ENCODE peak calls at places on chromosomes 11 and 22, in nine cellular contexts. V is neural progenitor cell; P is HAP-1; W is iris pigment epithelial cell; J is NB4; X is sigmoid colon; F is H1; D is fibroblast of the aortic adventitia; Y is activated CD4-positive, alpha-beta T cell treated with anti-CD3 and anti-CD28 coated beads, Interleukin-2, amount 10 ng/mL, durations not matched to agents 7 days and 5 days. G is an unnamed sample.

GRCh38 chr22:32317524-32317923 is 40.1 kb upstream of the RFPL3 start:
- DNase-seq in V (no peak), P (no peak), W (no peak), J (no peak), X (no peak), F (no peak), D (no peak), Y (peak; percentile 1), G (no peak)

GRCh38 chr11:126585388-126586302 is 230.2 kb downstream of the ST3GAL4 start:
- DNase-seq in V (peak; percentile 58), P (no peak), W (peak; percentile 92), J (no peak), X (peak; percentile 76), F (no peak), D (peak; percentile 94), Y (no peak), G (peak; percentile 6)

GRCh38 chr11:110130642-110131238 is 37.5 kb downstream of the ZC3H12C start:
- DNase-seq in V (peak; percentile 93), P (peak; percentile 79), W (peak; percentile 34), J (no peak), X (no peak), F (no peak), D (no peak), Y (no peak), G (peak; percentile 65)

GRCh38 chr11:33227578-33228261 is 29.5 kb upstream of the HIPK3 start:
- DNase-seq in V (no peak), P (no peak), W (peak; percentile 86), J (peak; percentile 77), X (no peak), F (no peak), D (peak; percentile 72), Y (no peak), G (no peak)

GRCh38 chr22:36433318-36434231 is 45.8 kb upstream of the MYH9 start:
- DNase-seq in V (no peak), P (no peak), W (no peak), J (no peak), X (no peak), F (no peak), D (no peak), Y (no peak), G (peak; percentile 53)

GRCh38 chr11:71304491-71304890 is 52.1 kb upstream of the SHANK2 start:
- DNase-seq in V (no peak), P (no peak), W (no peak), J (no peak), X (peak; percentile 5), F (peak; percentile 17), D (no peak), Y (no peak), G (no peak)

GRCh38 chr11:67521924-67522323 is 1.3 kb downstream of the CABP2 start:
- DNase-seq in V (no peak), P (no peak), W (no peak), J (no peak), X (no peak), F (no peak), D (no peak), Y (no peak), G (no peak)

GRCh38 chr22:18119409-18120110 is 9.0 kb downstream of the TUBA8 start:
- DNase-seq in V (no peak), P (no peak), W (no peak), J (no peak), X (no peak), F (no peak), D (no peak), Y (no peak), G (no peak)

GRCh38 chr11:67111261-67111660 is 7.8 kb upstream of the KDM2A start:
- DNase-seq in V (no peak), P (no peak), W (no peak), J (no peak), X (peak; percentile 62), F (no peak), D (peak; percentile 74), Y (no peak), G (no peak)

GRCh38 chr22:46432164-46433068 is 96.9 kb downstream of the TRMU start:
- DNase-seq in V (no peak), P (no peak), W (no peak), J (no peak), X (no peak), F (peak; percentile 43), D (peak; percentile 11), Y (peak; percentile 74), G (peak; percentile 78)

GRCh38 chr11:82960000-82960778 is 58.7 kb downstream of the DDIAS start:
- DNase-seq in V (no peak), P (no peak), W (no peak), J (no peak), X (no peak), F (no peak), D (no peak), Y (peak; percentile 72), G (peak; percentile 62)

GRCh38 chr22:40721266-40721665 is 42.0 kb downstream of the MCHR1 start:
- DNase-seq in V (peak; percentile 37), P (no peak), W (peak; percentile 59), J (peak; percentile 42), X (no peak), F (no peak), D (peak; percentile 25), Y (no peak), G (no peak)

GRCh38 chr22:39519681-39520053 is 695 bp upstream of the ATF4 start:
- DNase-seq in V (peak; percentile 86), P (no peak), W (no peak), J (no peak), X (peak; percentile 87), F (no peak), D (peak; percentile 45), Y (no peak), G (peak; percentile 60)

GRCh38 chr22:44460287-44461082 is 37.5 kb downstream of the RTL6 start:
- DNase-seq in V (no peak), P (no peak), W (no peak), J (no peak), X (no peak), F (no peak), D (peak; percentile 17), Y (peak; percentile 52), G (no peak)

GRCh38 chr22:31451709-31452571 is 37.7 kb downstream of the EIF4ENIF1 start:
- DNase-seq in V (peak; percentile 51), P (peak; percentile 28), W (peak; percentile 73), J (peak; percentile 54), X (no peak), F (no peak), D (peak; percentile 53), Y (peak; percentile 31), G (peak; percentile 46)

GRCh38 chr11:25970726-25971508 is 361.0 kb upstream of the ANO3 start:
- DNase-seq in V (no peak), P (no peak), W (no peak), J (no peak), X (no peak), F (no peak), D (no peak), Y (no peak), G (no peak)

GRCh38 chr22:44574581-44575343 is 76.7 kb upstream of the RTL6 start:
- DNase-seq in V (no peak), P (no peak), W (no peak), J (no peak), X (peak; percentile 48), F (no peak), D (peak; percentile 34), Y (no peak), G (no peak)

GRCh38 chr22:41479671-41480396 is 10.9 kb downstream of the ACO2 start:
- DNase-seq in V (peak; percentile 93), P (no peak), W (peak; percentile 49), J (no peak), X (no peak), F (peak; percentile 61), D (peak; percentile 82), Y (no peak), G (no peak)

GRCh38 chr11:111765320-111765983 is 737 bp downstream of the PPP2R1B start:
- DNase-seq in V (no peak), P (no peak), W (peak; percentile 14), J (no peak), X (no peak), F (no peak), D (no peak), Y (no peak), G (peak; percentile 29)

GRCh38 chr22:21738966-21739365 is 3.4 kb upstream of the YPEL1 start:
- DNase-seq in V (no peak), P (no peak), W (no peak), J (no peak), X (no peak), F (no peak), D (no peak), Y (no peak), G (no peak)

GRCh38 chr11:30984827-30985226 is 384.7 kb downstream of the DCDC1 start:
- DNase-seq in V (no peak), P (no peak), W (peak; percentile 28), J (no peak), X (no peak), F (no peak), D (peak; percentile 5), Y (no peak), G (no peak)

GRCh38 chr11:33534575-33534974 is 166.1 kb downstream of the C11orf91 start:
- DNase-seq in V (no peak), P (no peak), W (peak; percentile 76), J (no peak), X (no peak), F (no peak), D (no peak), Y (no peak), G (no peak)

GRCh38 chr22:46023558-46023981 is 46.6 kb upstream of the WNT7B start:
- DNase-seq in V (no peak), P (no peak), W (no peak), J (no peak), X (peak; percentile 72), F (no peak), D (no peak), Y (no peak), G (no peak)

GRCh38 chr22:27581688-27582087 is 219.9 kb downstream of the MN1 start:
- DNase-seq in V (no peak), P (no peak), W (no peak), J (no peak), X (peak; percentile 95), F (no peak), D (peak; percentile 84), Y (no peak), G (peak; percentile 1)

GRCh38 chr11:62645934-62646824 is at the start of gene GANAB:
- DNase-seq in V (peak; percentile 100), P (peak; percentile 97), W (peak; percentile 99), J (peak; percentile 99), X (peak; percentile 100), F (peak; percentile 96), D (peak; percentile 96), Y (peak; percentile 100), G (peak; percentile 99)

GRCh38 chr11:209275-210121 is 2.0 kb downstream of the RIC8A start:
- DNase-seq in V (no peak), P (no peak), W (peak; percentile 22), J (peak; percentile 28), X (peak; percentile 73), F (no peak), D (no peak), Y (no peak), G (no peak)

GRCh38 chr11:134670961-134671370 is 258.9 kb upstream of the B3GAT1 start:
- DNase-seq in V (no peak), P (no peak), W (no peak), J (no peak), X (peak; percentile 32), F (no peak), D (no peak), Y (no peak), G (no peak)

GRCh38 chr22:37309221-37310074 is 27.1 kb downstream of the CYTH4 start:
- DNase-seq in V (no peak), P (no peak), W (no peak), J (peak; percentile 92), X (no peak), F (no peak), D (no peak), Y (peak; percentile 77), G (peak; percentile 32)

GRCh38 chr11:19674831-19675230 is 37.8 kb upstream of the NAV2 start:
- DNase-seq in V (no peak), P (no peak), W (no peak), J (peak; percentile 83), X (no peak), F (no peak), D (no peak), Y (no peak), G (no peak)

GRCh38 chr22:46012182-46012880 is 35.4 kb upstream of the WNT7B start:
- DNase-seq in V (no peak), P (no peak), W (no peak), J (no peak), X (peak; percentile 74), F (no peak), D (no peak), Y (no peak), G (no peak)

GRCh38 chr11:111454561-111455192 is 57.5 kb downstream of the BTG4 start:
- DNase-seq in V (peak; percentile 81), P (peak; percentile 33), W (peak; percentile 67), J (peak; percentile 70), X (no peak), F (peak; percentile 88), D (peak; percentile 65), Y (peak; percentile 58), G (peak; percentile 36)

G was measured in small intestine.